ENCODE peak calls at places on chromosomes 12 and 14, in four cellular contexts. One of them, this sample, is unnamed.

GRCh38 chr12:110813756-110814155 is 33.0 kb upstream of the CCDC63 start:
- DNase-seq in WTC11: no peak
- DNase-seq in HepG2: no peak
- DNase-seq in SK-N-SH: no peak
- DNase-seq in this sample: no peak

GRCh38 chr12:109621864-109622485 is 48.4 kb downstream of the MVK start:
- DNase-seq in WTC11: no peak
- DNase-seq in HepG2: no peak
- DNase-seq in SK-N-SH: peak; percentile 86
- DNase-seq in this sample: no peak

GRCh38 chr14:50210074-50210473 is 21.3 kb downstream of the SOS2 start:
- DNase-seq in WTC11: no peak
- DNase-seq in HepG2: no peak
- DNase-seq in SK-N-SH: no peak
- DNase-seq in this sample: no peak

GRCh38 chr12:58420496-58420895 is 479.1 kb downstream of the ATP23 start:
- DNase-seq in WTC11: no peak
- DNase-seq in HepG2: no peak
- DNase-seq in SK-N-SH: no peak
- DNase-seq in this sample: no peak

GRCh38 chr14:78683206-78683605 is 513.0 kb downstream of the NRXN3 start:
- DNase-seq in WTC11: no peak
- DNase-seq in HepG2: no peak
- DNase-seq in SK-N-SH: no peak
- DNase-seq in this sample: no peak

GRCh38 chr12:57099766-57100165 is 10.9 kb downstream of the NAB2 start:
- DNase-seq in WTC11: no peak
- DNase-seq in HepG2: no peak
- DNase-seq in SK-N-SH: peak; percentile 4
- DNase-seq in this sample: no peak

GRCh38 chr12:106780010-106780625 is 5.6 kb downstream of the RIC8B start:
- DNase-seq in WTC11: no peak
- DNase-seq in HepG2: no peak
- DNase-seq in SK-N-SH: peak; percentile 42
- DNase-seq in this sample: peak; percentile 69

GRCh38 chr14:81144811-81145598 is 75.8 kb downstream of the GTF2A1 start:
- DNase-seq in WTC11: no peak
- DNase-seq in HepG2: no peak
- DNase-seq in SK-N-SH: no peak
- DNase-seq in this sample: no peak

GRCh38 chr14:75147423-75148071 is 20.7 kb upstream of the NEK9 start:
- DNase-seq in WTC11: peak; percentile 55
- DNase-seq in HepG2: peak; percentile 97
- DNase-seq in SK-N-SH: no peak
- DNase-seq in this sample: no peak

GRCh38 chr12:68042212-68042699 is 53.0 kb downstream of the IFNG-AS1 start:
- DNase-seq in WTC11: no peak
- DNase-seq in HepG2: peak; percentile 3
- DNase-seq in SK-N-SH: no peak
- DNase-seq in this sample: no peak

GRCh38 chr12:53733051-53733812 is 6.0 kb upstream of the CALCOCO1 start:
- DNase-seq in WTC11: no peak
- DNase-seq in HepG2: no peak
- DNase-seq in SK-N-SH: no peak
- DNase-seq in this sample: no peak

GRCh38 chr14:59727073-59727661 is 143.4 kb downstream of the RTN1 start:
- DNase-seq in WTC11: no peak
- DNase-seq in HepG2: no peak
- DNase-seq in SK-N-SH: peak; percentile 33
- DNase-seq in this sample: no peak

GRCh38 chr14:69620211-69620611 is 8.8 kb downstream of the SUSD6 start:
- DNase-seq in WTC11: no peak
- DNase-seq in HepG2: no peak
- DNase-seq in SK-N-SH: no peak
- DNase-seq in this sample: no peak

GRCh38 chr14:32509632-32510187 is 180.6 kb downstream of the AKAP6 start:
- DNase-seq in WTC11: no peak
- DNase-seq in HepG2: peak; percentile 50
- DNase-seq in SK-N-SH: no peak
- DNase-seq in this sample: no peak

GRCh38 chr14:22131749-22132476 is 457.1 kb downstream of the DAD1 start:
- DNase-seq in WTC11: peak; percentile 59
- DNase-seq in HepG2: peak; percentile 32
- DNase-seq in SK-N-SH: no peak
- DNase-seq in this sample: peak; percentile 31

GRCh38 chr14:61517861-61518802 is 177.2 kb upstream of the HIF1A start:
- DNase-seq in WTC11: no peak
- DNase-seq in HepG2: peak; percentile 68
- DNase-seq in SK-N-SH: no peak
- DNase-seq in this sample: no peak

GRCh38 chr14:70658899-70659298 is 17.2 kb downstream of the TTC9 start:
- DNase-seq in WTC11: no peak
- DNase-seq in HepG2: no peak
- DNase-seq in SK-N-SH: no peak
- DNase-seq in this sample: no peak

GRCh38 chr12:4296749-4297148 is 23.2 kb downstream of the CCND2 start:
- DNase-seq in WTC11: peak; percentile 1
- DNase-seq in HepG2: no peak
- DNase-seq in SK-N-SH: no peak
- DNase-seq in this sample: no peak

DNA sequence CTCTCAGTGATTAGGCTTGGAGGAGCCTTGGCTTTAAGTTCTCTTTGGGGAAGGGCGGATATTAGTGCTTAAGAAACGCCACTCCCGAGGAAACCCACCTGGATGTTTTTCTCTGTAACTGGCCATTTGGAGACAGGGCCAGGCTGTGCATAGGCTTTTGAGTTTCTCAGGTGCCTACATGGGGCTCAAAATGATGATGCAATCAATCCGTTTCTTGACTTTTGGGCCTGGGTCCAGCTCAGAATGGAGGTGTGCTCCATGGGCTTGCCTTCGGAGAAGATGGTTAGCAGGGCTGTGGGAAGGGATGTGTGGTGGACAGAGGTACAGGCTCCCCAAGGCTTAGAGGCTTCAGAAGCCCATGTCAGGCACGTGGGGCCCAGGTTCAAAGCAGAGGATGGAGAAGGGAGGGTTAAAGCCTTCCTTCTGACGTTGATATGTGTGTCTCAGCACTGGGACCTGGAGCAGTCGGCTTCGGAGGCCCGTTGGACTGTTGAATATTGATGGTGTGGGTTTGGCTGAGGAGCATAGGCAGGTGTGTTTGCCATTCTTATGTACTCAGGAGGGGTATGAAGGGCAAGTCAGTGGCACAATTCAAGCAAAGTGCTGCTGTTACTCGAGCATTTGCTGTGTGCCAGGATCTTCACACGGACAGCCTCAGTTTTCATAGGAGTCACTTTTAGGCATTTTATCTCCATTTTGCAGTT is 82.8 kb downstream of the SLC25A47 start:
- DNase-seq in WTC11: no peak
- DNase-seq in HepG2: no peak
- DNase-seq in SK-N-SH: no peak
- DNase-seq in this sample: no peak
- TF ChIP-seq FOXJ3 in WTC11: no peak
- TF ChIP-seq FOXJ3 in HepG2: no peak
- TF ChIP-seq FOXJ3 in SK-N-SH: no peak
- TF ChIP-seq FOXJ3 in this sample: no peak

GRCh38 chr14:90572461-90573150 is 175.8 kb downstream of the CALM1 start:
- DNase-seq in WTC11: no peak
- DNase-seq in HepG2: no peak
- DNase-seq in SK-N-SH: no peak
- DNase-seq in this sample: no peak

GRCh38 chr14:90575336-90575735 is 178.5 kb downstream of the CALM1 start:
- DNase-seq in WTC11: no peak
- DNase-seq in HepG2: no peak
- DNase-seq in SK-N-SH: no peak
- DNase-seq in this sample: no peak

GRCh38 chr14:90575781-90576180 is 179.0 kb downstream of the CALM1 start:
- DNase-seq in WTC11: no peak
- DNase-seq in HepG2: no peak
- DNase-seq in SK-N-SH: no peak
- DNase-seq in this sample: no peak

GRCh38 chr14:90574640-90575131 is 177.9 kb downstream of the CALM1 start:
- DNase-seq in WTC11: no peak
- DNase-seq in HepG2: no peak
- DNase-seq in SK-N-SH: no peak
- DNase-seq in this sample: no peak

GRCh38 chr14:90573385-90574105 is 176.7 kb downstream of the CALM1 start:
- DNase-seq in WTC11: no peak
- DNase-seq in HepG2: no peak
- DNase-seq in SK-N-SH: peak; percentile 61
- DNase-seq in this sample: peak; percentile 78
- TF ChIP-seq FOXJ3 in WTC11: no peak
- TF ChIP-seq FOXJ3 in HepG2: no peak
- TF ChIP-seq FOXJ3 in SK-N-SH: no peak
- TF ChIP-seq FOXJ3 in this sample: no peak

GRCh38 chr14:104798300-104799238 is 2.3 kb upstream of the ZBTB42 start:
- DNase-seq in WTC11: no peak
- DNase-seq in HepG2: no peak
- DNase-seq in SK-N-SH: no peak
- DNase-seq in this sample: no peak
- TF ChIP-seq FOXJ3 in WTC11: no peak
- TF ChIP-seq FOXJ3 in HepG2: no peak
- TF ChIP-seq FOXJ3 in SK-N-SH: no peak
- TF ChIP-seq FOXJ3 in this sample: no peak

DNA sequence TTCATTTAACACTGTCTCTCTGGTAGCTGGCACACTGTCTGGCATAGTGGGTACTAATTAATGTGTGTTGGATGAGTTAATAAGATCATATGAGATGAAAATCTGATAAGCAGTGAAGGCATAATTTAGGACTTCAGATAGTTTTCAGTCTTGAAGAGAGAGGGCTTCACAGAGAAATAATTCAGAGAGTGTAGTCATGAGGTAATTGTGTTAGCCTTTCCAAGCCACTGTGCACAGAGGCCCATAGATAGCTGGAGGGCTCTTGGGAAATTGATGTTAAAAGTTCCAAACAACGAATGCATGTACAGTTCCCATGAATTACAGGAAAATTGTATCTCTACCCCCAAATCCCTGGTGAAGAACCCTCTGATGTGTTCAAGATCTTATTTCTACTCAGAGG is 133.8 kb upstream of the HMGA2 start:
- DNase-seq in WTC11: no peak
- DNase-seq in HepG2: no peak
- DNase-seq in SK-N-SH: no peak
- DNase-seq in this sample: no peak
- TF ChIP-seq FOXJ3 in WTC11: no peak
- TF ChIP-seq FOXJ3 in HepG2: no peak
- TF ChIP-seq FOXJ3 in SK-N-SH: no peak
- TF ChIP-seq FOXJ3 in this sample: no peak

DNA sequence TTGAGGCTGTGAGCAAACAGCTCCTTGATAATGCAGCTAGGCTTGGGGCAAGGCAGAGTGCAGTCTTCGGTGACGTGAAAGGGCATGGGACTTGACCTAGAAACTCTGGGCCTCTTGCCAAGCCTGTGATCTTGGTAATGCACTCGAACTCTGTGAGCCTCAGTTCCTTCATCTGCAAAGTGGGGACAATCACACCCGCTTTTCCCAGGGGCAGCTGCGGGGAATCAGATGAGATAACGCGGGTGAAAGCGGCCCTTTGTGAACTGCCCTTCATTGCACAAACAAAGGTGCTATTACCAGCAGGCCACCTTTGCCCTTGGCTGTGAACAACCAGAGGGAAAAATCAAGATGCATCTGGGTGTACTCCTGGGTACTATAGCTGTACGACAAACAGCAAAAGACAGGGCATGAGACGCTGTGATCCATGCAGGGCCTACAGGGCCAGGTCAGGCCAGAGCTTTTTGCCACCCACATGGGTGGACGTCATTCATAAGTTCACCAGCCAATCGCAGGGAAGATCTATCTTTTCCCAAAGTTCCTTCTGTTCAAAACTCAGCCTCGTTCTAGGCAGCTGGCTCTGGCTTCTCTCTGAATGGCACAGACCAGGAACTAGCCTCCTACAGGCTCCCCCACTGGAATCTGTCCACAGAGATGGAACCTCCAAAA is 3.2 kb downstream of the MSI1 start:
- DNase-seq in WTC11: no peak
- DNase-seq in HepG2: peak; percentile 61
- DNase-seq in SK-N-SH: no peak
- DNase-seq in this sample: peak; percentile 51
- TF ChIP-seq FOXJ3 in WTC11: no peak
- TF ChIP-seq FOXJ3 in HepG2: no peak
- TF ChIP-seq FOXJ3 in SK-N-SH: no peak
- TF ChIP-seq FOXJ3 in this sample: no peak

GRCh38 chr14:52837451-52837850 is 46.0 kb upstream of the GNPNAT1 start:
- DNase-seq in WTC11: no peak
- DNase-seq in HepG2: no peak
- DNase-seq in SK-N-SH: no peak
- DNase-seq in this sample: no peak

GRCh38 chr14:52834440-52834842 is 43.0 kb upstream of the GNPNAT1 start:
- DNase-seq in WTC11: no peak
- DNase-seq in HepG2: no peak
- DNase-seq in SK-N-SH: peak; percentile 38
- DNase-seq in this sample: no peak

GRCh38 chr14:52840916-52841315 is 49.5 kb upstream of the GNPNAT1 start:
- DNase-seq in WTC11: no peak
- DNase-seq in HepG2: no peak
- DNase-seq in SK-N-SH: no peak
- DNase-seq in this sample: no peak

GRCh38 chr14:52833891-52834290 is 42.5 kb upstream of the GNPNAT1 start:
- DNase-seq in WTC11: no peak
- DNase-seq in HepG2: no peak
- DNase-seq in SK-N-SH: peak; percentile 67
- DNase-seq in this sample: no peak

GRCh38 chr14:52835122-52835903 is 43.9 kb upstream of the GNPNAT1 start:
- DNase-seq in WTC11: no peak
- DNase-seq in HepG2: no peak
- DNase-seq in SK-N-SH: peak; percentile 63
- DNase-seq in this sample: peak; percentile 12
- TF ChIP-seq FOXJ3 in WTC11: no peak
- TF ChIP-seq FOXJ3 in HepG2: no peak
- TF ChIP-seq FOXJ3 in SK-N-SH: no peak
- TF ChIP-seq FOXJ3 in this sample: no peak

GRCh38 chr14:98240396-98240795 is 1031.6 kb downstream of the BCL11B start:
- DNase-seq in WTC11: no peak
- DNase-seq in HepG2: no peak
- DNase-seq in SK-N-SH: no peak
- DNase-seq in this sample: no peak

GRCh38 chr14:98243332-98243731 is 1028.7 kb downstream of the BCL11B start:
- DNase-seq in WTC11: no peak
- DNase-seq in HepG2: no peak
- DNase-seq in SK-N-SH: no peak
- DNase-seq in this sample: no peak

GRCh38 chr14:98244162-98244948 is 1027.6 kb downstream of the BCL11B start:
- DNase-seq in WTC11: no peak
- DNase-seq in HepG2: no peak
- DNase-seq in SK-N-SH: no peak
- DNase-seq in this sample: no peak

GRCh38 chr14:98244966-98245569 is 1026.9 kb downstream of the BCL11B start:
- DNase-seq in WTC11: no peak
- DNase-seq in HepG2: no peak
- DNase-seq in SK-N-SH: no peak
- DNase-seq in this sample: no peak

GRCh38 chr14:98242903-98243302 is 1029.1 kb downstream of the BCL11B start:
- DNase-seq in WTC11: no peak
- DNase-seq in HepG2: no peak
- DNase-seq in SK-N-SH: no peak
- DNase-seq in this sample: no peak
- TF ChIP-seq FOXJ3 in WTC11: no peak
- TF ChIP-seq FOXJ3 in HepG2: no peak
- TF ChIP-seq FOXJ3 in SK-N-SH: no peak
- TF ChIP-seq FOXJ3 in this sample: no peak